ENCODE peak calls at places on chromosomes 6 and 20, in nine cellular contexts. I is GM23248, D is HCT116, T is A549, Y is astrocyte, X is K562, K is endothelial cell of umbilical vein, V is mesenchymal stem cell, R is fibroblast of lung. C is an unnamed sample.

GRCh38 chr20:51600016-51600420 is 57.5 kb upstream of the NFATC2 start:
- DNase-seq in I (no peak), D (no peak), T (no peak), Y (no peak), X (peak; percentile 54), K (peak; percentile 98), V (peak; percentile 41), R (no peak), C (no peak)

GRCh38 chr6:37137201-37137880 is 32.6 kb upstream of the PIM1 start:
- DNase-seq in I (peak; percentile 97), D (peak; percentile 68), T (peak; percentile 85), Y (peak; percentile 99), X (no peak), K (peak; percentile 96), V (peak; percentile 99), R (peak; percentile 95), C (no peak)

GRCh38 chr6:159966339-159966738 is 2.5 kb upstream of the IGF2R start:
- DNase-seq in I (no peak), D (no peak), T (no peak), Y (no peak), X (peak; percentile 46), K (no peak), V (peak; percentile 64), R (peak; percentile 61), C (no peak)

GRCh38 chr6:144265390-144265789 is 19.7 kb upstream of the UTRN start:
- DNase-seq in I (peak; percentile 33), D (no peak), T (peak; percentile 31), Y (peak; percentile 86), X (no peak), K (peak; percentile 64), V (peak; percentile 76), R (peak; percentile 51), C (peak; percentile 94)

GRCh38 chr20:35463455-35464300 is 8.3 kb downstream of the CEP250 start:
- DNase-seq in I (peak; percentile 80), D (peak; percentile 40), T (peak; percentile 74), Y (peak; percentile 41), X (peak; percentile 48), K (peak; percentile 79), V (peak; percentile 73), R (peak; percentile 82), C (peak; percentile 87)

GRCh38 chr20:59121714-59122376 is 41.8 kb upstream of the ZNF831 start:
- DNase-seq in I (no peak), D (no peak), T (no peak), Y (no peak), X (no peak), K (no peak), V (no peak), R (no peak), C (no peak)

GRCh38 chr20:62369508-62370114 is 2.5 kb upstream of the LAMA5 start:
- DNase-seq in I (no peak), D (no peak), T (no peak), Y (no peak), X (no peak), K (no peak), V (no peak), R (no peak), C (no peak)

GRCh38 chr20:5569021-5569420 is 181.2 kb upstream of the SHLD1 start:
- DNase-seq in I (peak; percentile 56), D (peak; percentile 28), T (peak; percentile 52), Y (peak; percentile 4), X (peak; percentile 18), K (peak; percentile 74), V (peak; percentile 58), R (peak; percentile 69), C (peak; percentile 86)

GRCh38 chr6:110053395-110054240 is 75.5 kb downstream of the GPR6 start:
- DNase-seq in I (peak; percentile 75), D (peak; percentile 40), T (peak; percentile 36), Y (peak; percentile 39), X (peak; percentile 29), K (peak; percentile 44), V (peak; percentile 66), R (peak; percentile 69), C (peak; percentile 49)

GRCh38 chr6:21847712-21848111 is 254.2 kb downstream of the SOX4 start:
- DNase-seq in I (no peak), D (no peak), T (no peak), Y (no peak), X (no peak), K (peak; percentile 38), V (no peak), R (no peak), C (no peak)

GRCh38 chr6:12602951-12603710 is 113.4 kb upstream of the PHACTR1 start:
- DNase-seq in I (peak; percentile 83), D (peak; percentile 28), T (peak; percentile 19), Y (peak; percentile 57), X (no peak), K (peak; percentile 86), V (peak; percentile 63), R (peak; percentile 62), C (peak; percentile 54)

GRCh38 chr20:397432-398237 is 10.5 kb upstream of the RBCK1 start:
- DNase-seq in I (no peak), D (no peak), T (no peak), Y (no peak), X (no peak), K (no peak), V (no peak), R (no peak), C (no peak)

GRCh38 chr6:153668758-153669157 is 370.3 kb upstream of the OPRM1 start:
- DNase-seq in I (no peak), D (no peak), T (no peak), Y (no peak), X (no peak), K (no peak), V (no peak), R (no peak), C (no peak)

GRCh38 chr6:147149092-147149491 is 55.1 kb upstream of the STXBP5 start:
- DNase-seq in I (no peak), D (no peak), T (no peak), Y (no peak), X (no peak), K (no peak), V (no peak), R (no peak), C (no peak)

GRCh38 chr6:12718025-12718424 is 1.5 kb downstream of the PHACTR1 start:
- DNase-seq in I (peak; percentile 78), D (no peak), T (peak; percentile 4), Y (peak; percentile 76), X (no peak), K (no peak), V (no peak), R (no peak), C (no peak)

GRCh38 chr6:106547961-106548453 is 81.3 kb downstream of the RTN4IP1 start:
- DNase-seq in I (no peak), D (no peak), T (no peak), Y (peak; percentile 87), X (peak; percentile 10), K (peak; percentile 75), V (peak; percentile 80), R (peak; percentile 67), C (no peak)
- H3K4me2 ChIP-seq in I (no peak overlapping the region), D (peak overlapping the region; percentile 68), T (peak overlapping the region; percentile 7), Y (peak overlapping the region; percentile 50), X (no peak overlapping the region), K (peak overlapping the region; percentile 26), V (no peak overlapping the region), R (peak overlapping the region; percentile 28), C (no peak overlapping the region)

DNA sequence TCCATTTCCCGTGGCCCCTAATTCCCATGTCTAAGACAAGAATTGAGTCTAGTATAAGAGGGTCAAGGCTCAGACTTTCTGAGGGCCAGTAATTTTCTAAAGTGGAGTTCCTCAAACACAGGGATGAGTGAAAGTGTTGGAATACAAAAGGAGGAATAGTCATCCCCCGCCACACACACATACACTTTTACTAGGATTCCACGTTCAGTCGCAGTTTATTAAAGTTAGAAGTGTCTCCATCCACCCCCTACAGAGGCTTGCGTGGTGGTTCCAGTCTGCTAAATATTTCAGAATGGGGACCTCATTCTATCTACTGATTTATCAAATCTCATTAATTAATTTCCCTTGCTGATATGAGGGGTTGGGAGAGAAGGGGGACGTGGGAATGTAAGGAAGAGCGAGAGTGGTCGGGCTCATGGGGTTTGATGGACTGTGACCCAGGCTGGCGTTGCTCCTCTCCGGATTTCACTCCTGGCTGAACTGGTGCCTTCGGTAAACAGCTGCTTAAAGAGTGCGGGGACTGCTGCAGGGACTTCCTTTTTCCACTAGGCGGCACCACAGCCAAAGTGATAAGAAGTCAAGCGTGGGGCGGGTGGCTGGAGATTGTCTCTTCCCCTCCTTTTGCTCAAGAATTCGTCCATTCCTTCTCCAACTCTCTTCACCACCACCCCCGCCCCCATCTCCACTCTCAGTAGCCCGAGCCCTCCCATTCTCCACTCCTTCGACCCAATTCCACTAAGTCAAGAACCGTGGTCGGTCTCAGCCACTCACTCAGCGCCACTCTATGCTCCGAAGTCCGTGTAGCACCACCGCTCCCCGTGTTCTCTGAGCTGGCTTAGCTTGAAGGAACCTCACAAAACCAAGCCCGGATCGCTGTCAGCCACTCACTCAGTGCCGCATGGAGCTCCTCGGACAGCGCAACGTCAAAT is 9.9 kb downstream of the TRIM31 start:
- DNase-seq in I (peak; percentile 91), D (peak; percentile 74), T (peak; percentile 83), Y (peak; percentile 58), X (peak; percentile 88), K (peak; percentile 82), V (peak; percentile 87), R (peak; percentile 84), C (peak; percentile 95)
- H3K4me3 ChIP-seq in I (peak overlapping the region; percentile 74), D (peak overlapping the region; percentile 50), T (peak overlapping the region; percentile 42), Y (peak overlapping the region; percentile 46), X (no peak overlapping the region), K (no peak overlapping the region), V (peak overlapping the region; percentile 22), R (peak overlapping the region; percentile 36), C (peak overlapping the region; percentile 63)

GRCh38 chr20:31596831-31597482 is 8.1 kb upstream of the ID1 start:
- DNase-seq in I (no peak), D (no peak), T (no peak), Y (no peak), X (no peak), K (no peak), V (peak; percentile 76), R (no peak), C (no peak)
- H3K4me2 ChIP-seq in I (peak overlapping the region; percentile 10), D (peak overlapping the region; percentile 81), T (peak overlapping the region; percentile 95), Y (no peak overlapping the region), X (no peak overlapping the region), K (no peak overlapping the region), V (no peak overlapping the region), R (no peak overlapping the region), C (no peak overlapping the region)

GRCh38 chr6:97548354-97548753 is 265.3 kb upstream of the MMS22L start:
- DNase-seq in I (no peak), D (no peak), T (no peak), Y (no peak), X (no peak), K (no peak), V (no peak), R (no peak), C (no peak)
- H3K4me3 ChIP-seq in I (no peak overlapping the region), D (no peak overlapping the region), T (no peak overlapping the region), Y (no peak overlapping the region), X (no peak overlapping the region), K (no peak overlapping the region), V (no peak overlapping the region), R (no peak overlapping the region), C (no peak overlapping the region)

DNA sequence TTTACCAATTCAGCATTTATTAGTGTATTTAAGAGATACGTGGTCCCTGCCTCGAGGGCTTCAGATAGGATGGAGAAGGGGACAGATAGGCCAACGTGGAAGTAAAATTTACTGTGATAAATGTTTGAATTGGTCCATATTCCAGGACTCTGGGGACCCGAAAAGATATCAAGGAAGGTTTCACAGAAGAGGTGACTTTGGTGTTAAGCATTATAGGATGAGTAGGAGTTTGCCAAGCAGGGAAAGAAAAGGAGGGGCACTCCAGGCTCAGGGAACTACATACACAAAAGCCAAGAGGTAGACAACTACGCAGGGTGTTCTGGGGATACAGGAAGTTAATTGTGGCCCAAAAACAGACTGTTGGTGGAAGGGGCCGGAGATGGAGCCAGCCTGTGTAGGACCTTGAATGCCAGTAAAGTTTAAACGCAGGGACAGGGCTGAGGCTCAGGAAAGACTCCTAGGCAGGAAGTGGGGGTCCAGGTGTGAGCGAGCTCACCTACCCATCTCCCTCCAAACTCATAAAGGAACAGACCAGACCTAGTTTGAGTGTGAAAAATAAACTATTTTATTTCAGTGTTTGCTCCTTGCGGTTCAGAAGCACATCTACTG is 37.0 kb downstream of the TGM2 start:
- DNase-seq in I (no peak), D (no peak), T (no peak), Y (no peak), X (no peak), K (no peak), V (no peak), R (no peak), C (no peak)
- H3K4me2 ChIP-seq in I (no peak overlapping the region), D (no peak overlapping the region), T (no peak overlapping the region), Y (no peak overlapping the region), X (no peak overlapping the region), K (no peak overlapping the region), V (no peak overlapping the region), R (no peak overlapping the region), C (no peak overlapping the region)